ENCODE peak calls at places on chromosomes 6 and 20, in seven cellular contexts. E, A, U, P, G, N and R are unnamed samples. For H3K4me1, the result is how much of the 10 kb centered on the place peaks cover.

GRCh38 chr20:21101453-21102251 is 4.5 kb downstream of the LINC00237 start:
- DNase-seq in E (peak), P (no peak), G (peak), U (no peak), A (no peak), N (peak), R (peak)

GRCh38 chr20:50348118-50348517 is 157.5 kb downstream of the CEBPB start:
- DNase-seq in U (peak), E (no peak), P (peak), G (peak), N (peak), A (no peak), R (no peak)

GRCh38 chr20:22746957-22747356 is 162.6 kb upstream of the FOXA2 start:
- DNase-seq in N (no peak), E (no peak), A (no peak), U (no peak), G (no peak), P (no peak), R (no peak)

GRCh38 chr6:4084444-4085328 is 5.7 kb upstream of the FAM217A start:
- DNase-seq in G (peak), U (no peak), A (no peak), N (no peak), E (no peak), P (no peak), R (no peak)

GRCh38 chr20:4234128-4234527 is 218.8 kb upstream of the RNF24 start:
- DNase-seq in U (no peak), G (peak), E (no peak), N (no peak), P (peak), A (no peak), R (no peak)

GRCh38 chr6:110398778-110399177 is 16.6 kb downstream of the DDO start:
- DNase-seq in U (no peak), A (no peak), E (no peak), N (no peak), P (no peak), G (no peak), R (no peak)

GRCh38 chr6:121776054-121776453 is 340.6 kb downstream of the GJA1 start:
- DNase-seq in N (no peak), E (no peak), P (no peak), A (no peak), G (no peak), U (no peak), R (no peak)

GRCh38 chr6:81561071-81561564 is 191.4 kb downstream of the TENT5A start:
- DNase-seq in P (no peak), U (no peak), E (no peak), N (no peak), A (no peak), G (no peak), R (no peak)

GRCh38 chr6:132763269-132763668 is 5.6 kb upstream of the VNN2 start:
- DNase-seq in A (no peak), P (no peak), N (no peak), E (no peak), G (no peak), U (no peak), R (no peak)

GRCh38 chr20:57656821-57657536 is 36.8 kb upstream of the ZBP1 start:
- DNase-seq in E (peak), A (no peak), U (peak), P (no peak), N (peak), G (no peak), R (peak)

GRCh38 chr6:170158296-170159039 is 132.4 kb downstream of the DLL1 start:
- DNase-seq in U (no peak), E (no peak), G (no peak), P (no peak), A (no peak), N (no peak), R (no peak)

GRCh38 chr6:158251565-158251964 is 60.7 kb upstream of the TULP4 start:
- DNase-seq in A (no peak), N (no peak), E (no peak), P (no peak), U (no peak), G (no peak), R (no peak)

GRCh38 chr20:62831854-62832211 is 15.0 kb downstream of the COL9A3 start:
- DNase-seq in G (no peak), A (no peak), U (no peak), E (no peak), N (no peak), P (no peak), R (no peak)

GRCh38 chr20:8757146-8757545 is 311.7 kb upstream of the PLCB4 start:
- DNase-seq in A (no peak), E (no peak), U (no peak), N (no peak), G (no peak), P (no peak), R (no peak)

GRCh38 chr20:22795897-22796296 is 211.5 kb upstream of the FOXA2 start:
- DNase-seq in U (peak), P (peak), A (no peak), N (peak), G (peak), E (no peak), R (peak)

GRCh38 chr20:13149371-13149770 is 71.7 kb upstream of the ISM1 start:
- DNase-seq in E (no peak), P (no peak), N (no peak), A (no peak), G (no peak), U (no peak), R (no peak)

GRCh38 chr6:30657454-30657853 is 10.5 kb downstream of the C6orf136 start:
- DNase-seq in G (no peak), N (no peak), E (no peak), A (no peak), P (no peak), U (no peak), R (no peak)

GRCh38 chr6:71412559-71412958 is 123.9 kb downstream of the OGFRL1 start:
- DNase-seq in E (no peak), P (no peak), U (no peak), G (no peak), N (no peak), A (no peak), R (no peak)

GRCh38 chr20:53654932-53655674 is 61.5 kb upstream of the ZNF217 start:
- DNase-seq in A (no peak), N (peak), E (no peak), P (no peak), G (peak), U (no peak), R (no peak)
- H3K4me1 ChIP-seq in A (under half), N (under half), E (under half), P (under half), G (under half), U (under half), R (under half)

GRCh38 chr6:148441454-148441911 is 98.8 kb downstream of the SASH1 start:
- DNase-seq in A (no peak), U (no peak), G (no peak), P (no peak), N (no peak), E (no peak), R (no peak)
- H3K4me1 ChIP-seq in A (under half), U (under half), G (under half), P (half or more), N (under half), E (under half), R (under half)

GRCh38 chr6:45215759-45216158 is 112.4 kb upstream of the RUNX2 start:
- DNase-seq in G (no peak), N (no peak), A (no peak), U (no peak), E (no peak), P (no peak), R (no peak)

GRCh38 chr6:45209762-45210161 is 118.4 kb upstream of the RUNX2 start:
- DNase-seq in E (no peak), A (no peak), N (no peak), G (no peak), U (no peak), P (no peak), R (no peak)

DNA sequence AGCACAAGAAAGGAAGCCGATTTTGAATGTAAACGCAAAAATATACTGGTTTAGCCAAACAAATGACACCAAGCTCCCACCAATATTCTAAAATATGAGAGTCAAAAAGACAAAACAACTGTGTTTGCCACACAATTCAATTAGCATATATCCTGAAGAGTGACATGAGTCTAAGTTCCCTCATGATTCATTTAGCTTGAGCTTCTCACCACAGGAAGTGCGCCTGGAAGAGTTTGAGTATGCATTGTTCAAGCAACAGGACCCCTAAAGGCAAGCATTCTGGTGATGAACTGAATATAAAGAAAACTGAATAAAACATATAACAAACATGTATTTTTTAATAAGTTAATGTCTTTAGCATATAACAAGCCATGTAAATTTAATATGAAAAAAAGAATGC is 115.2 kb upstream of the RUNX2 start:
- DNase-seq in U (no peak), P (no peak), G (no peak), E (no peak), N (no peak), A (no peak), R (no peak)
- H3K4me1 ChIP-seq in U (under half), P (under half), G (under half), E (under half), N (under half), A (under half), R (under half)

DNA sequence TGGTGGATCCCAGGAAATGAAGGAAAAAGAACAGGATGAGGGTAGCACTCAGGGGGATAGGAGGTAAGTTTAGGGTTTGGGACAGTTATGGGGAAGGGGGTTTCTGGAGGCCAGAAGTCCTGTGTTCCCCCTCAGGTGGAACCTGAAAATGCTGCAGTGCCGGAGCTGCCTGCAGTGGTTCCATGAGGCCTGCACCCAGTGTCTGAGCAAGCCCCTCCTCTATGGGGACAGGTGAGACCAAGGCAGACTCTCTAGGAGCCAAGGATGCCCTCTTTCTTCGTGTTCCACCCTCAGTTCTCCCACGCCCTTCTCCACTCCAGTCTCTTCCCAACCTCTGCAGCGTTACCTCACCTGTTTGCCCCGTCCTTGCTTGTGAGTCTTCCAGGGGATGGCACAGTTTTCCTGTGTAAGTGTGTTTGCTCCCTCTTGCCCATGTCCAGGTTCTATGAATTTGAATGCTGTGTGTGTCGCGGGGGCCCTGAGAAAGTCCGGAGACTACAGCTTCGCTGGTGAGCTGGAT is 2.8 kb downstream of the PHF1 start:
- DNase-seq in A (no peak), P (no peak), G (no peak), E (no peak), N (no peak), U (no peak), R (no peak)
- H3K4me1 ChIP-seq in A (under half), P (half or more), G (half or more), E (under half), N (under half), U (half or more), R (half or more)

GRCh38 chr20:48788486-48789072 is 39.2 kb downstream of the PREX1 start:
- DNase-seq in N (no peak), E (no peak), G (no peak), P (no peak), U (no peak), A (no peak), R (no peak)

GRCh38 chr20:48789781-48790544 is 37.8 kb downstream of the PREX1 start:
- DNase-seq in G (no peak), E (no peak), A (no peak), N (no peak), U (no peak), P (no peak), R (no peak)

GRCh38 chr20:48787861-48788375 is 39.9 kb downstream of the PREX1 start:
- DNase-seq in N (no peak), E (peak), G (no peak), A (peak), P (no peak), U (no peak), R (no peak)

GRCh38 chr20:48791014-48791413 is 36.8 kb downstream of the PREX1 start:
- DNase-seq in G (peak), P (no peak), A (no peak), N (no peak), U (no peak), E (no peak), R (no peak)

DNA sequence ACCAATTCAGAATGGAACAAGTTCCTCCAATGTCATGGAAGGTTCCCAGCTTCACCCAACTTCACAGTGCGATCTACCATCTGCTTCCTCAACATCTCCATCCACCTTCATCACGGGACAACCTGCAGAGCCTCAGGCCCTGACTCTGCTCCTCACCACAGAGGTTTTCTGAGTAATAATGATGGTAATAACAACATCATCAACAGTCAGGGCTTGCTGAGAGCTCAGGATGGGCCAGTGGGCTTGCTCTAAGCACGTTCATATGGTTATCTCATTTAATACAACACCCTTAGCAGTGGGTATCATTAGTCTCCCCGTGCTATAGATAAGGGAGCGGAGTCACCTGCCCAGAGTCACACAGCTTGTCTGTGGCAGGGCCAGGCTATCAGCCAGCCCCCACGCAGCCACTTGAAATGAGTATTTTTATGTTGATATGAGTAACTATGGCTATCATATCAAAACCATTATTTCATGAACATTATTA is 38.6 kb downstream of the PREX1 start:
- DNase-seq in P (no peak), U (no peak), A (no peak), G (peak), E (no peak), N (no peak), R (no peak)
- H3K4me1 ChIP-seq in P (under half), U (under half), A (under half), G (under half), E (under half), N (under half), R (under half)

GRCh38 chr6:43781941-43782704 is 12.1 kb downstream of the VEGFA start:
- DNase-seq in P (no peak), N (no peak), A (no peak), U (no peak), G (peak), E (no peak), R (no peak)

GRCh38 chr6:43780891-43781571 is 11.0 kb downstream of the VEGFA start:
- DNase-seq in P (no peak), G (no peak), A (no peak), N (no peak), E (no peak), U (no peak), R (no peak)

GRCh38 chr6:43784049-43784855 is 14.2 kb downstream of the VEGFA start:
- DNase-seq in E (no peak), G (no peak), P (no peak), N (no peak), A (no peak), U (no peak), R (no peak)

GRCh38 chr6:43781572-43781928 is 11.5 kb downstream of the VEGFA start:
- DNase-seq in P (no peak), U (no peak), A (no peak), N (no peak), G (no peak), E (no peak), R (no peak)

DNA sequence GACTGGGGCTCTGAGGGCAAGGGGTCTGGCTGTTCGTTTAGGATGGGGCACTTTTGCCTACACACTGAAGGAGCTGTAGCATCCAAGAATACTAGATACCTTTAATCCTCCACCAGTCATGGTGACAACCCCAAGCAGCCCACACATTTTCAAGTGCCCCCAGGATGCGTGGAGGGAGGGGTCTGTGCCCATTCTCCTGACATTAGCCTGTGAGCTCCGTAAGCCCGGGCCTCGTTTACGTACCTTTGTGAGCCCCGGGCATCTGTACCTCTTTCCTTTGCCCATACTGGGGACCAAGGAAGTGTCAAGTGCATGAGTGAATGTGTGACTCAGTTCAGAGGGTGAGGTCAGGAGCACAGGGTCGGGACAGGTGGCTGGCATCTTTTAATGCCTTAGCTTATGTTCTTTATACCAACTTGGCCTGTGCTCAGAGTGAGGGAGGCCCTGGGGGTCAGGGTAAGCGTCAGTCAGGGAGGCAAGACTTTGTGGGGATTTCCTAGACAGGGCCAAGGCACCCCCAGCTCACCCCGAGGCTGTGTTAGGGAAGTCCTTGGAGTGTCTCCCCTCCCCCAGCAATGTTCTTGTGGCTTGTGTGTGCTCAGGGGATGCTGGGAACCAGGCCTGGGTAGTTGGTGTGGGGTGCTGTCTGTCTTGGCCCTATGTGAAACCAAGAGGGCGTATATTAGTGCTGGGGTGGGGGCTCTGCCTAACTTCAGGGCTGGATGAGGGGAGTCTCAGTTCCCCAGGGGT is 12.9 kb downstream of the VEGFA start:
- DNase-seq in E (no peak), A (no peak), G (no peak), P (no peak), N (no peak), U (no peak), R (no peak)
- H3K4me1 ChIP-seq in E (under half), A (under half), G (half or more), P (under half), N (under half), U (half or more), R (under half)

GRCh38 chr6:26048590-26048989 is 38.6 kb upstream of the HFE start:
- DNase-seq in N (no peak), U (no peak), G (no peak), E (no peak), A (no peak), P (no peak), R (no peak)
- H3K4me1 ChIP-seq in N (under half), U (under half), G (under half), E (under half), A (under half), P (under half), R (under half)

DNA sequence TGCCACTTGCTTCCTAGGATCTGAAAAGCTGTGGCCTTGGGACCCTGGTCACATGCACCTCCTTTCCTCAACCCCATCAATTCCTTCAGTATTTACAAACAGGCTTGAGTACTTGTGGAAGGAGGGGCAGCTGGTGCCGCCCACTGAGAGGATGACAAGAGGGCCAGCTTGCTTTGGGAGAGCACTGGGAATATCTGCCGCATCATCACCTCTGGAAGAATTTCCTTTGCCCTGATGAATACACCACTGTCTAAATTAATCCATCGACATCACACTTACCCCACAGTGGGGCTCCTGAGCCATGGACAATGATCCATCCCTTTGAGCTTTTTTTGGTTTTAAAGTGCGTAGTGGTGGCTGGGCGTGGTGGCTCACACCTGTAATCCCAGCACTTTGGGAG is 25.9 kb downstream of the TBC1D20 start:
- DNase-seq in A (no peak), P (no peak), E (no peak), G (no peak), U (no peak), N (no peak), R (no peak)
- H3K4me1 ChIP-seq in A (under half), P (under half), E (under half), G (under half), U (under half), N (under half), R (under half)

DNA sequence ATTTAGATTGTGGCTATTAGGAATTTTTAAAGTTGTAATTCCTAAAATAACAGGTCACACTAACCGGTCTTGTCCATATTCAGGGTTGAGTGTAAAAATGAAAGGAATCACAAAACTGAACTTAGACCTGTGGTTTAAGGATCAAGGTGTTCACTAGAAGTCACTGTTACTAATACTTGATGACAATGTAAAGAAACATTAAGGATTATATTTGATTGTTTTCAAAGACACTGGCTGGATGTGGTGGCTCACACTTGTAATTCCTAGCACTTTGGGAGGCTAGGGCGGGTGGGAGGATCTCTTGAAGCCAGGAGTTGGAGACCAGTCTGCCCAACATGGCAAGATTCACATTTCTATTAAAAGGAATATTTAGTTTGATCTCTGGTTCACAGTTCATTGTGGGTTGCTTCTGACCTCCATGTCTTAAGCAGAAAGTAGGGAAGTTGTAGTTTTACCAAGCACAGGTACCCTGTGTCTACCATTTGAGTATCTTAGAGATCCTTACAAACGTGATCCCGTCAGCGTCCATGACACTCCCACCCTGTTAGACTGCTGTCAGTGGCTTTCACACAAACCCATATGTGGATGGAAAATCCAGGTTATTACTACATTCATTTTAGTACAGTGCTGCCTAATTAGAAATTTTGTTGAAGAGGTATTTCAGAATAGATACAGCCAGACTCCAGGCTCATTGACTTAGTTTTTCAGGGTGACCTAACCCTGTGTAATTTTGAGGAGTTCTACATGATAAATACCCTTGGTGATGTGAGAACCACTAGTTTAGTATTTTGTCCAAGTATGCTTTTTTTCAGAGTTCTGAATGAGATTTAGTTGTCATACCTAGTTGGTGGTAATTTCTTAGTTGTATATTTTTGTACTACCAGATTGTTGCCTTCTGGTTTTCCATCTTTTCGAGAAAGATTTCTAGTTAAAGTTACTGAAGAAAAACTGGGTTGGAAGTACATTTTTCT is 10.2 kb downstream of the SRSF3 start:
- DNase-seq in A (no peak), E (no peak), G (no peak), N (no peak), U (no peak), P (no peak), R (no peak)
- H3K4me1 ChIP-seq in A (under half), E (half or more), G (half or more), N (half or more), U (half or more), P (half or more), R (half or more)